ENCODE peak calls at places on chromosomes 4 and X, in six cellular contexts. T is neuronal stem cell, F is IMR-90, L is mesenchymal stem cell, J is H1, U is H9. W is an unnamed sample.

GRCh38 chr4:180028682-180029081 is 2214.5 kb upstream of the TENM3 start:
- DNase-seq in T (peak), F (peak), L (peak), J (peak), U (peak), W (peak)

GRCh38 chr4:63717384-63717783 is 691.9 kb downstream of the TECRL start:
- DNase-seq in T (peak), F (no peak), L (peak), J (no peak), U (no peak), W (no peak)

GRCh38 chrX:97797076-97797475 is 913.4 kb downstream of the RPA4 start:
- DNase-seq in T (no peak), F (no peak), L (no peak), J (no peak), U (no peak), W (no peak)

GRCh38 chr4:625631-626031 is 258 bp downstream of the PDE6B start:
- DNase-seq in T (no peak), F (no peak), L (no peak), J (no peak), U (no peak), W (no peak)

GRCh38 chr4:169009281-169010124 is 552 bp downstream of the CBR4 start:
- DNase-seq in T (peak), F (peak), L (peak), J (no peak), U (peak), W (peak)

GRCh38 chrX:15143050-15143824 is 126.6 kb downstream of the ASB9 start:
- DNase-seq in T (peak), F (peak), L (peak), J (no peak), U (peak), W (peak)

GRCh38 chrX:130170752-130171445 is 863 bp upstream of the RAB33A start:
- DNase-seq in T (peak), F (no peak), L (peak), J (no peak), U (peak), W (peak)

GRCh38 chr4:140579278-140579677 is 10.5 kb upstream of the UCP1 start:
- DNase-seq in T (no peak), F (no peak), L (no peak), J (no peak), U (no peak), W (no peak)

GRCh38 chr4:73883306-73883705 is 14.1 kb downstream of the CXCL1 start:
- DNase-seq in T (no peak), F (peak), L (peak), J (no peak), U (no peak), W (no peak)

GRCh38 chr4:107366900-107367299 is 330.8 kb upstream of the DKK2 start:
- DNase-seq in T (no peak), F (no peak), L (no peak), J (no peak), U (no peak), W (no peak)

GRCh38 chrX:56765816-56766553 is 36.9 kb downstream of the NBDY start:
- DNase-seq in T (no peak), F (no peak), L (peak), J (no peak), U (no peak), W (no peak)

GRCh38 chrX:110317079-110317819 is 636 bp downstream of the AMMECR1 start:
- DNase-seq in T (peak), F (no peak), L (peak), J (no peak), U (no peak), W (peak)

GRCh38 chr4:8374851-8375649 is 65.5 kb downstream of the ACOX3 start:
- DNase-seq in T (no peak), F (no peak), L (no peak), J (no peak), U (no peak), W (no peak)

DNA sequence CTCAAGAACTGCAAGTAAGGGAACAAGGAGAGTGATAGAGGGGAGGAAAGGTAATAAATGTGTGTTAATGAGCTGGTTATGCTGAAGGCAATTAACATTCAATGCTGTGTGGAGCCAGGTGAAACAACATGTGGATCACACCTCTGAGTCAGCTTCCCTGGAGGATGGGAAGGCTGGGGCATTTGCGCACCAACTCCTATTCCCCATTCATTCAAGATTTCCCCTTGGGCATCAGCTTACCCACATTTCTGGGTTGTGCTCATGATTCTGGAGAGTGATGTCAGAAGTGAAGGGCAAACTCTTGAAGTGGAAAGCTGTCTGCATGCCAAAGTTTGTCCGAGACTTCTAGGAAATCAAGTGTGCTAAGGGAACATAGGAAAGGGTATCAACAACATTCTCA is 461.4 kb downstream of the MID1IP1 start:
- DNase-seq in T (no peak), F (no peak), L (no peak), J (no peak), U (no peak), W (no peak)
- H3K27ac ChIP-seq in T (no peak), F (no peak), L (no peak), J (no peak), U (no peak), W (no peak)

DNA sequence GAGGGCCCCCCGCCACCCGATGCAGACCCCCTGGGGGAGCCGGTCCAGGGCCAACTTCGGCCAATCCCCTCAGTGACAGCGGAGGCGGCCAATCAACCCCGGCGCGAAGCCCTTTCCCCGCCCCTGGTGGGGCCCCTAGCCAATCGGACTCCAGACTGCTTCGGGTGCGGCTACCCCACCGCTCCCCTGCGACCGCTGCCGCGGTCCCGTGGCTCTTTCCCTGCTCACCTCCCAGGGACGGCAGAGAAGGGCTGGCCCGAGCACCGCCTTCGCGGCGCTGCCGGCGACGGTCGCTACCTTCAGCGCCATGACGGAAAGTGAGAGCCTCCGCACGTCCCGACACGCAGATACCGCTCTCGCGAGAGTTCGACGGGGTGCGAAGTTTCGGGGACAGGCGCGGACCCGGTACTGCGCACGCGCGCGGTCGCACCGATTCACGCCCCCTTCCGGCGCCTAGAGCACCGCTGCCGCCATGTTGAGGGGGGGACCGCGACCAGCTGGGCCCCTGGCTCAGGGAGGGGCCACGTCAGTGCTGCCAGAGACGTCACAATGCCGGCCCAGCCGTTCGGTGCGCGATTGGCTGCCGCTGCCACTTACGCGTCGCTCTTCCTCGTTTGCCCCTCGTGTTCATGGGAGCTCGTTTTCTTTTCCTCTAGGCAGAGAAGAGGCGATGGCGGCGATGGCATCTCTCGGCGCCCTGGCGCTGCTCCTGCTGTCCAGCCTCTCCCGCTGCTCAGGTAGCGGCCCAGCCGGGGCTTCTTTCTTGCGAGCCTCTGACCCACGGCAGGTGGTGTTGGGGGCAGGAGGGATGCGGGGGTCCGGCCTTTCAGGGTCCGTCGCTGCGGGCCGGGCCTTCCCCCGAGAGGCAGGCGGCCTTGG is at the start of the genes IDH3G and SSR4:
- DNase-seq in T (peak), F (peak), L (peak), J (peak), U (peak), W (peak)
- H4K91ac ChIP-seq in T (no peak), F (peak), L (peak), J (peak), U (no peak), W (peak)

GRCh38 chr4:16382571-16382970 is 156.3 kb upstream of the TAPT1 start:
- DNase-seq in T (no peak), F (no peak), L (no peak), J (no peak), U (no peak), W (no peak)

GRCh38 chr4:16391196-16391595 is 164.9 kb upstream of the TAPT1 start:
- DNase-seq in T (no peak), F (no peak), L (no peak), J (no peak), U (no peak), W (no peak)

GRCh38 chr4:16384496-16384895 is 158.2 kb upstream of the TAPT1 start:
- DNase-seq in T (no peak), F (no peak), L (no peak), J (no peak), U (no peak), W (no peak)

GRCh38 chr4:16387448-16387847 is 161.2 kb upstream of the TAPT1 start:
- DNase-seq in T (no peak), F (no peak), L (no peak), J (no peak), U (no peak), W (no peak)
- H3K14ac ChIP-seq in T (no peak), F (no peak), L (no peak), J (no peak), U (no peak), W (no peak)

GRCh38 chr4:19406789-19407188 is 844.9 kb upstream of the SLIT2 start:
- DNase-seq in T (no peak), F (no peak), L (no peak), J (no peak), U (no peak), W (no peak)
- H3K27ac ChIP-seq in T (no peak), F (no peak), L (no peak), J (no peak), U (no peak), W (no peak)

GRCh38 chrX:39401483-39402110 is 600.3 kb downstream of the MID1IP1 start:
- DNase-seq in T (no peak), F (no peak), L (no peak), J (no peak), U (no peak), W (no peak)
- H4K91ac ChIP-seq in T (no peak), F (no peak), L (no peak), J (no peak), U (no peak), W (no peak)

DNA sequence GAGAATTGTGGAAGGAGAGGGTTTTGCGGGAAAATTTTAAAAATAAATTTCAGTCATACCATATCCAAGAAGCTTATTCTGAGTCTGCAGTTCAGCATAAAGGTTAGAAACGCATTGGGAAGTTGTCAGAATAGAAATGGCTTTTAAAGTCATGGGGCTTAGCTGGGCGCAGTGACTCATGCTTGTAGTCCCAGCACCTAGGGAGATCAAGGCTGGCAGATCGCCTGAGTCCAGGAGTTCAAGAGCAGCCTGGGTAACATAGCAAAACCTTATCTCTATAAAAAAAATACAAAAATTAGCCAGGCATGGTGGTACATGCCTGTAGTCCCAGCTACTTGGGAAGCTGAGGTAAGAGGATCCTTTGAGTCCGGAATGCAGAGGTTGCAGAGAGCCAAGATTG is 3.9 kb upstream of the PLA2G12A start:
- DNase-seq in T (no peak), F (no peak), L (no peak), J (no peak), U (no peak), W (no peak)
- H3K14ac ChIP-seq in T (no peak), F (no peak), L (no peak), J (no peak), U (no peak), W (no peak)

GRCh38 chr4:145524535-145524934 is 42.9 kb downstream of the SMAD1 start:
- DNase-seq in T (no peak), F (no peak), L (no peak), J (no peak), U (no peak), W (no peak)

GRCh38 chr4:145521282-145521681 is 39.6 kb downstream of the SMAD1 start:
- DNase-seq in T (no peak), F (no peak), L (no peak), J (no peak), U (no peak), W (no peak)

GRCh38 chr4:145525291-145525740 is 43.7 kb downstream of the SMAD1 start:
- DNase-seq in T (no peak), F (peak), L (no peak), J (no peak), U (no peak), W (no peak)

GRCh38 chr4:145523117-145523516 is 41.5 kb downstream of the SMAD1 start:
- DNase-seq in T (no peak), F (peak), L (no peak), J (no peak), U (no peak), W (no peak)

DNA sequence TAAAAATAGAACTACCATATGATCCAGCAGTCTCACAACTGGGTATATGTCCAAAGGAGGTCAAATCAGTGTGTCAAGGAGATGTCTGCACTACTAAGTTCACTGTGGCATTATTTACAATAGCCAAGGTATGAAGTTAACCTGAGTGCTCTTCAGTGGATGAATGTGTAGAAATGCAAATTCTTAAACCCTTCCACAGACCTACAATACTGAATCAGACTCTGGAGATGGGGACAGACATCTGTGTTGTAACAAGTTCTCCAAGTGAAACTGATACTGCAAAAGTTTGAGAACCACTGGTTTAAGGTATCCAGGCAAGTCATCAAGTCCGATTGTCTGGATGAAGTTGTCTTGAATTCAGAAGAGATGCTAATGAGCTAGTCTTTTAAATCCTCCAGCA is 38.5 kb downstream of the SMAD1 start:
- DNase-seq in T (no peak), F (no peak), L (no peak), J (no peak), U (no peak), W (no peak)
- H3K27ac ChIP-seq in T (no peak), F (no peak), L (no peak), J (no peak), U (no peak), W (no peak)